ENCODE peak calls at places on chromosomes 7 and 10, in six cellular contexts. J is heart right ventricle; K is left cardiac atrium; O is activated effector memory CD4-positive, alpha-beta T cell treated with anti-CD3 and anti-CD28 coated beads, Interleukin-2, amount 50 U/mL, for 16 hours; M is amniotic epithelial cell; D is SW480. L is an unnamed sample.

GRCh38 chr7:149422914-149423285 is 38.0 kb downstream of the ZNF777 start:
- DNase-seq in J (peak), K (peak), O (peak), M (no peak), D (no peak), L (peak)

GRCh38 chr7:22193361-22194016 is 163.5 kb downstream of the RAPGEF5 start:
- DNase-seq in J (no peak), K (peak), O (no peak), M (peak), D (no peak), L (no peak)

GRCh38 chr7:115014794-115015193 is 92.9 kb downstream of the MDFIC start:
- DNase-seq in J (no peak), K (no peak), O (no peak), M (no peak), D (no peak), L (no peak)

GRCh38 chr7:137804819-137805218 is 42.0 kb downstream of the DGKI start:
- DNase-seq in J (no peak), K (no peak), O (no peak), M (no peak), D (no peak), L (no peak)

GRCh38 chr7:129780257-129781127 is 169.0 kb downstream of the NRF1 start:
- DNase-seq in J (no peak), K (peak), O (peak), M (no peak), D (peak), L (no peak)

GRCh38 chr10:132551093-132551807 is 13.7 kb downstream of the INPP5A start:
- DNase-seq in J (no peak), K (no peak), O (peak), M (no peak), D (no peak), L (peak)

GRCh38 chr10:47035447-47036337 is 124.5 kb downstream of the PTPN20 start:
- DNase-seq in J (no peak), K (no peak), O (peak), M (no peak), D (no peak), L (no peak)

GRCh38 chr7:156160811-156161210 is 348.5 kb upstream of the SHH start:
- DNase-seq in J (no peak), K (no peak), O (peak), M (no peak), D (peak), L (no peak)

GRCh38 chr10:99433378-99434020 is 3.1 kb upstream of the GOT1 start:
- DNase-seq in J (no peak), K (no peak), O (no peak), M (no peak), D (peak), L (no peak)

GRCh38 chr10:29479081-29479917 is 155.5 kb downstream of the SVIL start:
- DNase-seq in J (no peak), K (no peak), O (no peak), M (peak), D (no peak), L (no peak)

GRCh38 chr10:30454744-30455498 is 20.9 kb downstream of the MAP3K8 start:
- DNase-seq in J (no peak), K (no peak), O (no peak), M (peak), D (no peak), L (no peak)